ENCODE peak calls at places on chromosomes 11 and 22, in four cellular contexts. One of them, this sample, is unnamed.

GRCh38 chr11:76805206-76805913 is 22.2 kb downstream of the TSKU start:
- DNase-seq in AG20443: peak; percentile 23
- DNase-seq in activated CD4-positive, alpha-beta T cell treated with anti-CD3 and anti-CD28 coated beads, Interleukin-2, amount 50 U/mL, for 48 hours: peak; percentile 61
- DNase-seq in astrocyte of the spinal cord: no peak
- DNase-seq in this sample: no peak

GRCh38 chr11:10792385-10793068 is 16.2 kb downstream of the EIF4G2 start:
- DNase-seq in AG20443: peak; percentile 93
- DNase-seq in activated CD4-positive, alpha-beta T cell treated with anti-CD3 and anti-CD28 coated beads, Interleukin-2, amount 50 U/mL, for 48 hours: peak; percentile 90
- DNase-seq in astrocyte of the spinal cord: peak; percentile 64
- DNase-seq in this sample: peak; percentile 86

GRCh38 chr22:48288541-48288940 is 1526.1 kb downstream of the TBC1D22A start:
- DNase-seq in AG20443: no peak
- DNase-seq in activated CD4-positive, alpha-beta T cell treated with anti-CD3 and anti-CD28 coated beads, Interleukin-2, amount 50 U/mL, for 48 hours: no peak
- DNase-seq in astrocyte of the spinal cord: no peak
- DNase-seq in this sample: no peak

GRCh38 chr11:14544611-14545010 is 24.4 kb upstream of the PSMA1 start:
- DNase-seq in AG20443: no peak
- DNase-seq in activated CD4-positive, alpha-beta T cell treated with anti-CD3 and anti-CD28 coated beads, Interleukin-2, amount 50 U/mL, for 48 hours: no peak
- DNase-seq in astrocyte of the spinal cord: peak; percentile 5
- DNase-seq in this sample: no peak

GRCh38 chr11:68666854-68667253 is 17.5 kb upstream of the GAL start:
- DNase-seq in AG20443: no peak
- DNase-seq in activated CD4-positive, alpha-beta T cell treated with anti-CD3 and anti-CD28 coated beads, Interleukin-2, amount 50 U/mL, for 48 hours: no peak
- DNase-seq in astrocyte of the spinal cord: no peak
- DNase-seq in this sample: no peak

GRCh38 chr11:22577854-22578253 is 47.8 kb downstream of the FANCF start:
- DNase-seq in AG20443: no peak
- DNase-seq in activated CD4-positive, alpha-beta T cell treated with anti-CD3 and anti-CD28 coated beads, Interleukin-2, amount 50 U/mL, for 48 hours: no peak
- DNase-seq in astrocyte of the spinal cord: no peak
- DNase-seq in this sample: no peak

GRCh38 chr11:57324154-57324885 is 432 bp downstream of the TNKS1BP1 start:
- DNase-seq in AG20443: peak; percentile 43
- DNase-seq in activated CD4-positive, alpha-beta T cell treated with anti-CD3 and anti-CD28 coated beads, Interleukin-2, amount 50 U/mL, for 48 hours: peak; percentile 9
- DNase-seq in astrocyte of the spinal cord: peak; percentile 56
- DNase-seq in this sample: peak; percentile 45

GRCh38 chr11:95135880-95136279 is 46.2 kb downstream of the ENDOD1 start:
- DNase-seq in AG20443: no peak
- DNase-seq in activated CD4-positive, alpha-beta T cell treated with anti-CD3 and anti-CD28 coated beads, Interleukin-2, amount 50 U/mL, for 48 hours: no peak
- DNase-seq in astrocyte of the spinal cord: no peak
- DNase-seq in this sample: no peak

GRCh38 chr11:27902981-27903624 is 202.8 kb upstream of the BDNF start:
- DNase-seq in AG20443: peak; percentile 68
- DNase-seq in activated CD4-positive, alpha-beta T cell treated with anti-CD3 and anti-CD28 coated beads, Interleukin-2, amount 50 U/mL, for 48 hours: no peak
- DNase-seq in astrocyte of the spinal cord: peak; percentile 63
- DNase-seq in this sample: no peak

GRCh38 chr11:125223901-125224331 is 59.4 kb downstream of the PKNOX2 start:
- DNase-seq in AG20443: no peak
- DNase-seq in activated CD4-positive, alpha-beta T cell treated with anti-CD3 and anti-CD28 coated beads, Interleukin-2, amount 50 U/mL, for 48 hours: no peak
- DNase-seq in astrocyte of the spinal cord: no peak
- DNase-seq in this sample: no peak

GRCh38 chr11:119316729-119317591 is at the start of gene MCAM:
- DNase-seq in AG20443: peak; percentile 54
- DNase-seq in activated CD4-positive, alpha-beta T cell treated with anti-CD3 and anti-CD28 coated beads, Interleukin-2, amount 50 U/mL, for 48 hours: no peak
- DNase-seq in astrocyte of the spinal cord: peak; percentile 43
- DNase-seq in this sample: no peak

GRCh38 chr11:104892723-104893511 is 5.3 kb downstream of the CASP12 start:
- DNase-seq in AG20443: no peak
- DNase-seq in activated CD4-positive, alpha-beta T cell treated with anti-CD3 and anti-CD28 coated beads, Interleukin-2, amount 50 U/mL, for 48 hours: no peak
- DNase-seq in astrocyte of the spinal cord: peak; percentile 64
- DNase-seq in this sample: peak; percentile 12

GRCh38 chr11:128236506-128237498 is 350.6 kb downstream of the ETS1 start:
- DNase-seq in AG20443: no peak
- DNase-seq in activated CD4-positive, alpha-beta T cell treated with anti-CD3 and anti-CD28 coated beads, Interleukin-2, amount 50 U/mL, for 48 hours: no peak
- DNase-seq in astrocyte of the spinal cord: no peak
- DNase-seq in this sample: no peak

GRCh38 chr11:104668797-104669463 is 229.3 kb downstream of the CASP12 start:
- DNase-seq in AG20443: peak; percentile 6
- DNase-seq in activated CD4-positive, alpha-beta T cell treated with anti-CD3 and anti-CD28 coated beads, Interleukin-2, amount 50 U/mL, for 48 hours: no peak
- DNase-seq in astrocyte of the spinal cord: peak; percentile 91
- DNase-seq in this sample: peak; percentile 68

GRCh38 chr11:67347964-67348749 is 5.2 kb downstream of the POLD4 start:
- DNase-seq in AG20443: peak; percentile 14
- DNase-seq in activated CD4-positive, alpha-beta T cell treated with anti-CD3 and anti-CD28 coated beads, Interleukin-2, amount 50 U/mL, for 48 hours: no peak
- DNase-seq in astrocyte of the spinal cord: no peak
- DNase-seq in this sample: no peak

GRCh38 chr11:100445231-100445735 is 241.8 kb upstream of the ARHGAP42 start:
- DNase-seq in AG20443: no peak
- DNase-seq in activated CD4-positive, alpha-beta T cell treated with anti-CD3 and anti-CD28 coated beads, Interleukin-2, amount 50 U/mL, for 48 hours: no peak
- DNase-seq in astrocyte of the spinal cord: peak; percentile 63
- DNase-seq in this sample: peak; percentile 12

GRCh38 chr11:122642971-122643370 is 12.6 kb upstream of the UBASH3B start:
- DNase-seq in AG20443: no peak
- DNase-seq in activated CD4-positive, alpha-beta T cell treated with anti-CD3 and anti-CD28 coated beads, Interleukin-2, amount 50 U/mL, for 48 hours: no peak
- DNase-seq in astrocyte of the spinal cord: peak; percentile 39
- DNase-seq in this sample: no peak

GRCh38 chr22:49300241-49300640 is 527.4 kb downstream of the BRD1 start:
- DNase-seq in AG20443: no peak
- DNase-seq in activated CD4-positive, alpha-beta T cell treated with anti-CD3 and anti-CD28 coated beads, Interleukin-2, amount 50 U/mL, for 48 hours: no peak
- DNase-seq in astrocyte of the spinal cord: no peak
- DNase-seq in this sample: no peak

GRCh38 chr11:110525883-110526282 is 96.1 kb downstream of the FDX1 start:
- DNase-seq in AG20443: peak; percentile 67
- DNase-seq in activated CD4-positive, alpha-beta T cell treated with anti-CD3 and anti-CD28 coated beads, Interleukin-2, amount 50 U/mL, for 48 hours: no peak
- DNase-seq in astrocyte of the spinal cord: peak; percentile 72
- DNase-seq in this sample: peak; percentile 50

GRCh38 chr11:61826930-61827572 is 1.0 kb upstream of the FADS2 start:
- DNase-seq in AG20443: no peak
- DNase-seq in activated CD4-positive, alpha-beta T cell treated with anti-CD3 and anti-CD28 coated beads, Interleukin-2, amount 50 U/mL, for 48 hours: no peak
- DNase-seq in astrocyte of the spinal cord: no peak
- DNase-seq in this sample: no peak

GRCh38 chr11:84564180-84564866 is 1062.8 kb downstream of the DLG2 start:
- DNase-seq in AG20443: peak; percentile 61
- DNase-seq in activated CD4-positive, alpha-beta T cell treated with anti-CD3 and anti-CD28 coated beads, Interleukin-2, amount 50 U/mL, for 48 hours: peak; percentile 25
- DNase-seq in astrocyte of the spinal cord: peak; percentile 56
- DNase-seq in this sample: peak; percentile 31

GRCh38 chr11:85766801-85767200 is 44.1 kb downstream of the SYTL2 start:
- DNase-seq in AG20443: peak; percentile 57
- DNase-seq in activated CD4-positive, alpha-beta T cell treated with anti-CD3 and anti-CD28 coated beads, Interleukin-2, amount 50 U/mL, for 48 hours: no peak
- DNase-seq in astrocyte of the spinal cord: no peak
- DNase-seq in this sample: no peak

GRCh38 chr11:78255919-78256318 is 67.2 kb downstream of the USP35 start:
- DNase-seq in AG20443: no peak
- DNase-seq in activated CD4-positive, alpha-beta T cell treated with anti-CD3 and anti-CD28 coated beads, Interleukin-2, amount 50 U/mL, for 48 hours: no peak
- DNase-seq in astrocyte of the spinal cord: no peak
- DNase-seq in this sample: no peak

GRCh38 chr11:68118753-68119448 is 2.3 kb downstream of the CHKA start:
- DNase-seq in AG20443: no peak
- DNase-seq in activated CD4-positive, alpha-beta T cell treated with anti-CD3 and anti-CD28 coated beads, Interleukin-2, amount 50 U/mL, for 48 hours: no peak
- DNase-seq in astrocyte of the spinal cord: no peak
- DNase-seq in this sample: no peak

GRCh38 chr22:39283312-39284141 is 35.9 kb downstream of the RPL3 start:
- DNase-seq in AG20443: no peak
- DNase-seq in activated CD4-positive, alpha-beta T cell treated with anti-CD3 and anti-CD28 coated beads, Interleukin-2, amount 50 U/mL, for 48 hours: no peak
- DNase-seq in astrocyte of the spinal cord: no peak
- DNase-seq in this sample: peak; percentile 99

GRCh38 chr11:46381836-46382643 is 571 bp downstream of the MDK start:
- DNase-seq in AG20443: peak; percentile 37
- DNase-seq in activated CD4-positive, alpha-beta T cell treated with anti-CD3 and anti-CD28 coated beads, Interleukin-2, amount 50 U/mL, for 48 hours: no peak
- DNase-seq in astrocyte of the spinal cord: no peak
- DNase-seq in this sample: no peak